ENCODE peak calls at places on chromosomes 12 and 14, in four cellular contexts. One of them, this sample, is unnamed.
A peak's percentile ranks its signal among the peaks of the same experiment; 100 is the strongest.

GRCh38 chr14:91996951-91997371 is 42.9 kb downstream of the TRIP11 start:
- DNase-seq in ovary: no peak
- DNase-seq in heart left ventricle: no peak
- DNase-seq in substantia nigra: no peak
- DNase-seq in this sample: no peak

GRCh38 chr12:116924558-116925453 is 14.1 kb downstream of the FBXW8 start:
- DNase-seq in ovary: no peak
- DNase-seq in heart left ventricle: no peak
- DNase-seq in substantia nigra: no peak
- DNase-seq in this sample: no peak

GRCh38 chr14:37864861-37865718 is 269.7 kb downstream of the TTC6 start:
- DNase-seq in ovary: no peak
- DNase-seq in heart left ventricle: no peak
- DNase-seq in substantia nigra: no peak
- DNase-seq in this sample: no peak

GRCh38 chr14:68621400-68622365 is 171.2 kb downstream of the ZFP36L1 start:
- DNase-seq in ovary: peak; percentile 63
- DNase-seq in heart left ventricle: peak; percentile 61
- DNase-seq in substantia nigra: no peak
- DNase-seq in this sample: peak; percentile 82

GRCh38 chr12:15122349-15122748 is 98.9 kb downstream of the RERG start:
- DNase-seq in ovary: no peak
- DNase-seq in heart left ventricle: peak; percentile 33
- DNase-seq in substantia nigra: no peak
- DNase-seq in this sample: no peak

GRCh38 chr14:91317381-91318313 is 73.1 kb upstream of the GPR68 start:
- DNase-seq in ovary: peak; percentile 75
- DNase-seq in heart left ventricle: peak; percentile 81
- DNase-seq in substantia nigra: no peak
- DNase-seq in this sample: no peak

GRCh38 chr12:80821513-80822000 is 104.8 kb downstream of the MYF5 start:
- DNase-seq in ovary: no peak
- DNase-seq in heart left ventricle: no peak
- DNase-seq in substantia nigra: no peak
- DNase-seq in this sample: no peak

GRCh38 chr14:105021656-105022275 is 883 bp upstream of the CDCA4 start:
- DNase-seq in ovary: peak; percentile 56
- DNase-seq in heart left ventricle: no peak
- DNase-seq in substantia nigra: no peak
- DNase-seq in this sample: no peak

GRCh38 chr12:94621662-94622359 is 28.5 kb downstream of the TMCC3 start:
- DNase-seq in ovary: no peak
- DNase-seq in heart left ventricle: no peak
- DNase-seq in substantia nigra: no peak
- DNase-seq in this sample: no peak

GRCh38 chr12:53233671-53234091 is 1.7 kb upstream of the RARG start:
- DNase-seq in ovary: no peak
- DNase-seq in heart left ventricle: no peak
- DNase-seq in substantia nigra: no peak
- DNase-seq in this sample: no peak
- H3K27ac ChIP-seq in ovary: no peak overlapping the region
- H3K27ac ChIP-seq in heart left ventricle: peak overlapping the region; percentile 74
- H3K27ac ChIP-seq in substantia nigra: no peak overlapping the region
- H3K27ac ChIP-seq in this sample: peak overlapping the region; percentile 80

GRCh38 chr12:28535216-28535615 is 345.0 kb downstream of the CCDC91 start:
- DNase-seq in ovary: no peak
- DNase-seq in heart left ventricle: no peak
- DNase-seq in substantia nigra: no peak
- DNase-seq in this sample: no peak
- H3K27ac ChIP-seq in ovary: no peak overlapping the region
- H3K27ac ChIP-seq in heart left ventricle: no peak overlapping the region
- H3K27ac ChIP-seq in substantia nigra: no peak overlapping the region
- H3K27ac ChIP-seq in this sample: no peak overlapping the region

DNA sequence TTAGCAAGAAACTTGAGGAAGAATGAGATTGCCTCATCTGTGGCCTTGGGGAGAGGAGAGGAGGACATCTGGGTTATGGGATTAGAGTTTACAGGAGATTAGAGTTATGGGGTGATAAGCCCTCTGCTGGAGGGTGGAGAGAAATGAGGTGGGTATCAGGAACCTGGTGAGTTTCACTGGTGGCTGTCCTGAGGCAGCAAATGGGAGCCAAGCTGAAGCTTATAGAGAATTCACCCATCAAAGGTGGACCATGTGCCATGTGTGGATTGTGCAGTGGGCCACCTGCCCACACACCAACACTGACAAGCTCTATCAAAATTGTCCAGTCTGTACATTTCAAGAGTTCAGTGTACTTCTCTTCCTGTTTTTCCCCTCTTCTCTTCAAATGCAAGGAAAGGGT is 135.3 kb downstream of the AEBP2 start:
- DNase-seq in ovary: no peak
- DNase-seq in heart left ventricle: no peak
- DNase-seq in substantia nigra: no peak
- DNase-seq in this sample: no peak
- H3K27ac ChIP-seq in ovary: no peak overlapping the region
- H3K27ac ChIP-seq in heart left ventricle: no peak overlapping the region
- H3K27ac ChIP-seq in substantia nigra: no peak overlapping the region
- H3K27ac ChIP-seq in this sample: peak overlapping the region; percentile 31

GRCh38 chr12:11761869-11762567 is 112.5 kb downstream of the ETV6 start:
- DNase-seq in ovary: no peak
- DNase-seq in heart left ventricle: no peak
- DNase-seq in substantia nigra: no peak
- DNase-seq in this sample: no peak
- H3K27ac ChIP-seq in ovary: no peak overlapping the region
- H3K27ac ChIP-seq in heart left ventricle: peak overlapping the region; percentile 14
- H3K27ac ChIP-seq in substantia nigra: no peak overlapping the region
- H3K27ac ChIP-seq in this sample: peak overlapping the region; percentile 89

This sample was measured in coronary artery.